ENCODE peak calls at places on chromosomes 13 and 19, in seven cellular contexts. V is A673; S is CD8-positive, alpha-beta memory T cell; O is lower lobe of right lung; K is effector memory CD4-positive, alpha-beta T cell; G is fibroblast of lung; C is heart left ventricle. I is an unnamed sample. For H3K36me3, the result is how much of the 10 kb centered on the place peaks cover.

GRCh38 chr13:60944016-60944415 is 471.6 kb downstream of the PCDH20 start:
- DNase-seq in V (no peak), S (no peak), O (no peak), K (no peak), G (no peak), C (no peak), I (no peak)

GRCh38 chr13:114102521-114103288 is 29.7 kb downstream of the RASA3 start:
- DNase-seq in V (no peak), S (no peak), O (peak), K (no peak), G (no peak), C (no peak), I (peak)

GRCh38 chr13:110131424-110131823 is 175.5 kb downstream of the COL4A1 start:
- DNase-seq in V (no peak), S (no peak), O (no peak), K (no peak), G (no peak), C (no peak), I (no peak)

GRCh38 chr13:28434934-28435333 is 60.0 kb downstream of the FLT1 start:
- DNase-seq in V (no peak), S (no peak), O (no peak), K (no peak), G (no peak), C (no peak), I (no peak)

GRCh38 chr13:35723820-35724219 is 247.3 kb upstream of the MAB21L1 start:
- DNase-seq in V (no peak), S (no peak), O (no peak), K (no peak), G (peak), C (no peak), I (peak)

GRCh38 chr13:45162821-45163220 is 38.0 kb downstream of the KCTD4 start:
- DNase-seq in V (no peak), S (no peak), O (no peak), K (no peak), G (peak), C (no peak), I (no peak)

GRCh38 chr13:104006625-104007061 is 940.4 kb upstream of the SLC10A2 start:
- DNase-seq in V (no peak), S (no peak), O (no peak), K (no peak), G (peak), C (no peak), I (peak)

GRCh38 chr13:62356977-62357376 is 941.3 kb upstream of the PCDH20 start:
- DNase-seq in V (no peak), S (no peak), O (no peak), K (no peak), G (peak), C (no peak), I (no peak)

GRCh38 chr13:58573742-58574141 is 942.2 kb downstream of the PCDH17 start:
- DNase-seq in V (no peak), S (no peak), O (no peak), K (no peak), G (no peak), C (no peak), I (no peak)

GRCh38 chr13:112943309-112944125 is 25.5 kb upstream of the MCF2L start:
- DNase-seq in V (peak), S (peak), O (peak), K (no peak), G (peak), C (peak), I (peak)

GRCh38 chr19:34393031-34393430 is 11.2 kb upstream of the PDCD2L start:
- DNase-seq in V (no peak), S (no peak), O (no peak), K (no peak), G (no peak), C (no peak), I (no peak)

GRCh38 chr19:10000171-10000826 is 10.0 kb downstream of the COL5A3 start:
- DNase-seq in V (peak), S (peak), O (peak), K (peak), G (peak), C (peak), I (peak)

GRCh38 chr13:114134111-114134943 is 1.9 kb upstream of the RASA3 start:
- DNase-seq in V (no peak), S (no peak), O (peak), K (no peak), G (no peak), C (no peak), I (no peak)

GRCh38 chr13:71210861-71211260 is 656.1 kb downstream of the DACH1 start:
- DNase-seq in V (no peak), S (no peak), O (no peak), K (no peak), G (no peak), C (no peak), I (no peak)

GRCh38 chr13:54433511-54434206 is 1405.0 kb downstream of the OLFM4 start:
- DNase-seq in V (no peak), S (no peak), O (no peak), K (no peak), G (no peak), C (no peak), I (no peak)

GRCh38 chr13:75830842-75831241 is 194.7 kb downstream of the LMO7 start:
- DNase-seq in V (no peak), S (no peak), O (no peak), K (no peak), G (peak), C (no peak), I (no peak)

GRCh38 chr13:19184176-19184575 is 2.6 kb upstream of the TUBA3C start:
- DNase-seq in V (no peak), S (no peak), O (no peak), K (no peak), G (no peak), C (no peak), I (no peak)

GRCh38 chr19:19064811-19065745 is 1.3 kb downstream of the SLC25A42 start:
- DNase-seq in V (peak), S (peak), O (no peak), K (no peak), G (no peak), C (no peak), I (no peak)

GRCh38 chr19:51535535-51535934 is 4.1 kb upstream of the SIGLEC6 start:
- DNase-seq in V (no peak), S (no peak), O (no peak), K (no peak), G (no peak), C (no peak), I (no peak)

GRCh38 chr13:97256343-97256783 is 34.2 kb downstream of the MBNL2 start:
- DNase-seq in V (no peak), S (no peak), O (no peak), K (no peak), G (peak), C (no peak), I (no peak)

GRCh38 chr13:94251801-94252200 is 227.7 kb downstream of the DCT start:
- DNase-seq in V (peak), S (no peak), O (no peak), K (no peak), G (peak), C (no peak), I (no peak)

GRCh38 chr13:77545626-77546412 is 10.3 kb downstream of the SCEL start:
- DNase-seq in V (no peak), S (no peak), O (no peak), K (no peak), G (no peak), C (no peak), I (peak)

GRCh38 chr19:45307361-45307760 is 15.3 kb downstream of the CKM start:
- DNase-seq in V (no peak), S (no peak), O (no peak), K (no peak), G (no peak), C (no peak), I (no peak)

GRCh38 chr13:47117268-47117667 is 220.4 kb upstream of the HTR2A start:
- DNase-seq in V (no peak), S (no peak), O (no peak), K (no peak), G (peak), C (no peak), I (no peak)

GRCh38 chr13:40236566-40237168 is 429.8 kb downstream of the FOXO1 start:
- DNase-seq in V (no peak), S (no peak), O (no peak), K (no peak), G (no peak), C (no peak), I (no peak)

GRCh38 chr13:40975441-40975840 is 43.7 kb downstream of the ELF1 start:
- DNase-seq in V (no peak), S (no peak), O (no peak), K (no peak), G (no peak), C (no peak), I (no peak)

GRCh38 chr19:3608750-3609322 is 2.2 kb upstream of the TBXA2R start:
- DNase-seq in V (peak), S (no peak), O (peak), K (no peak), G (no peak), C (peak), I (no peak)

GRCh38 chr13:78317030-78317429 is 286.3 kb downstream of the POU4F1 start:
- DNase-seq in V (peak), S (no peak), O (no peak), K (no peak), G (no peak), C (no peak), I (no peak)

GRCh38 chr13:76939215-76939614 is 9.1 kb upstream of the ACOD1 start:
- DNase-seq in V (peak), S (no peak), O (no peak), K (no peak), G (peak), C (no peak), I (no peak)

GRCh38 chr19:2129486-2129885 is 21.9 kb downstream of the AP3D1 start:
- DNase-seq in V (no peak), S (no peak), O (peak), K (no peak), G (no peak), C (peak), I (no peak)

GRCh38 chr19:2135474-2136402 is 15.6 kb downstream of the AP3D1 start:
- DNase-seq in V (no peak), S (no peak), O (peak), K (no peak), G (no peak), C (no peak), I (no peak)

GRCh38 chr19:2129892-2130770 is 21.2 kb downstream of the AP3D1 start:
- DNase-seq in V (no peak), S (no peak), O (no peak), K (no peak), G (no peak), C (no peak), I (peak)

GRCh38 chr19:2132191-2132590 is 19.2 kb downstream of the AP3D1 start:
- DNase-seq in V (no peak), S (no peak), O (no peak), K (no peak), G (no peak), C (no peak), I (no peak)

DNA sequence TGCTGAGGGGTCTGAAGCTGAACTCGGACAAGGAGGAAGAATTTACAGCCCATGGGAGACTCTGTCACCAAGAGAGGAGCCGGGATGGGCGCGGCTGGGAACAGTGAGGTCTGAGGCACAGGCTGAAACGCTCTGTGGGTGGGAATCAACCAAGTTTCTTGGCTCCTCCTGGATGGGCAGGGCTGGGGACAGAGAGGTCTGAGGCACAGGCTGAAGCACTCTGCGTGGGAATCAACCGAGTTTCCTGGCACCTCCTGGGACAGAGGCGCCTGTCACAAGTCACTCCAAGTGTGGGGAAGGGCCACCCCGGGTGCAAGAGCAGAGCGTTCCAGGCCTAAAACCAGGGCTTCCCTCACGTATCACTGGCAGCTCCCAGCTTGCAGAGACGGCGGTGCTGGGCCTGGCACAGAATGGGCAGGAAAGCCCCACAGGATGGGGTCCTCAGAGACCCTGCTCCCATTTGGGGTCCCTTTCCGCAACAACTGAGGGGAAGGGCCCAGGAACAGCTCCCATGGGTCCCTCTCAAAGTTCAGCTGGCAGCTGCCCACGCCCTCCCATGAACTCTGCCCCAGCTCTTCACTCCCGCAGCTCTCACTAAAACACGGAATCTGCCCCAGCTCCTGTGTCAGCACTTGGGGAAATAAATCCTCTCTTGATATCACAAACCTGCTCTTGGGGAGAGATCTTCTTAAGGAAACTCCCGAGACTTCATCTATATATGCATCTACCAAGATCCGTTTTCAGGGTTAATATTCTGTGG is 18.5 kb downstream of the AP3D1 start:
- DNase-seq in V (no peak), S (no peak), O (peak), K (no peak), G (no peak), C (no peak), I (no peak)
- H3K36me3 ChIP-seq in V (under half), S (under half), O (half or more), K (half or more), G (under half), C (half or more), I (under half)

DNA sequence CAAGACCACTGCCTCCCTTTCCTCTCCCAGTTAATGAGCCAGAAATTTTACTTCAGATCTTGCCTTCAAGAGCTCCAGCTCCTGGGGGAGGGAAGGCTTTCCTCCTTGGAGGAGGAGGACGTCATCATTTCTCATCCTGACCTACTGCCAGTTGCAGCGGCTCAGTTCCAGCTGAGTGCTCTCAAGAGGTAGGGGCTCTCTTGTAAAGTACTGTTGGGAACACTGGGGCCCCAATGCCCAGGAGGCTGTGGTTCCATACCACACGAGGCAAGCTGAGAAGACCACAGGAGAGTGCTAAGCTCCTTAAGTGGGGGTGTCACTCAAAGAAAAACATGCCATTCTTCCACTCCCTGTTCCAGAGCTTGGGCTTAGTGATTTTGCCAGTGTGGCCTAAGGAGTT is 36.2 kb downstream of the METTL21C start:
- DNase-seq in V (no peak), S (no peak), O (peak), K (no peak), G (no peak), C (no peak), I (no peak)
- H3K36me3 ChIP-seq in V (under half), S (under half), O (half or more), K (under half), G (under half), C (half or more), I (under half)

DNA sequence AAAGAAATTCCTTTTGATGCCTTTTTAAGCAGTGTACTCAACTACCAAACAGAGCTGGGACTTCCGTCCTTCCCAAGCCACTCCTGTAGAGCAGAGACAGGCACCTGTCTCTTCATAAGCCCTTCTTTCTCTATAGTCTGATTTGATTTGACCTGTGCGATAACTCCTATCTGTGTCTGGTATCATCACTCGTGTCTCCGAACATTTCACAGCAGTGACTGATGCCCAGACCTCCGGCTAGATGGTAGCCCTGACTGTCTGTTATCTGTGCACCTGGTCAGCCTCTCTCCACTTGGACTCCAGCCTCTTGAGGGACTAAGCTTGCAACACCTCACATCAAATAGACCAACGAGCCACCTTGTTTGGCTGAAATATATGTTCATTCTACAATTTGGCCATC is 316.2 kb upstream of the ZNF507 start:
- DNase-seq in V (no peak), S (no peak), O (no peak), K (no peak), G (no peak), C (no peak), I (no peak)
- H3K36me3 ChIP-seq in V (under half), S (under half), O (under half), K (under half), G (under half), C (under half), I (under half)

GRCh38 chr19:49596954-49597702 is 6.1 kb downstream of the PRR12 start:
- DNase-seq in V (no peak), S (no peak), O (no peak), K (no peak), G (no peak), C (no peak), I (no peak)

GRCh38 chr19:49599378-49600298 is 8.7 kb downstream of the PRR12 start:
- DNase-seq in V (no peak), S (no peak), O (no peak), K (no peak), G (no peak), C (no peak), I (no peak)

GRCh38 chr19:49596407-49596806 is 5.4 kb downstream of the PRR12 start:
- DNase-seq in V (no peak), S (no peak), O (no peak), K (no peak), G (no peak), C (no peak), I (no peak)

GRCh38 chr19:49595819-49596404 is 4.9 kb downstream of the PRR12 start:
- DNase-seq in V (no peak), S (no peak), O (no peak), K (no peak), G (no peak), C (no peak), I (no peak)

DNA sequence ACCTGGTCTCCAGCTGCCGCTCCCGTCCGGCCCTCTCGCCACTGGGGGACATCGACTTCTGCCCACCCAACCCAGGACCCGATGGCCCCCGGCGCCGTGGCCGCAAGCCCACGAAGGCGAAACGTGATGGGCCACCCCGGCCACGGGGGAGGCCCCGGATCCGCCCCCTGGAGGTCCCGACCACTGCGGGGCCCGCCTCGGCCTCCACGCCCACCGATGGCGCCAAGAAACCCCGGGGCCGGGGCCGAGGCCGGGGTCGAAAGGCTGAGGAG is 6.7 kb downstream of the PRR12 start:
- DNase-seq in V (no peak), S (no peak), O (no peak), K (no peak), G (no peak), C (no peak), I (no peak)
- H3K36me3 ChIP-seq in V (half or more), S (under half), O (half or more), K (half or more), G (under half), C (half or more), I (half or more)

GRCh38 chr13:93235258-93236015 is 8.8 kb downstream of the GPC6 start:
- DNase-seq in V (peak), S (no peak), O (no peak), K (no peak), G (peak), C (no peak), I (no peak)
- H3K36me3 ChIP-seq in V (under half), S (under half), O (under half), K (under half), G (under half), C (under half), I (under half)

I was measured in BE2C.